ENCODE peak calls at places on chromosome X, in five cellular contexts. D, O, V, A and L are unnamed samples.

GRCh38 chrX:2397648-2398340 is 103.0 kb downstream of the DHRSX start:
- DNase-seq in D (no peak), O (peak), V (peak), A (no peak), L (no peak)

GRCh38 chrX:2351999-2352995 is 148.5 kb downstream of the DHRSX start:
- DNase-seq in D (no peak), O (peak), V (peak), A (no peak), L (no peak)

GRCh38 chrX:109862386-109862910 is 129.4 kb upstream of the ACSL4 start:
- DNase-seq in D (no peak), O (no peak), V (no peak), A (no peak), L (no peak)

GRCh38 chrX:1610736-1611135 is 4.1 kb upstream of the ASMT start:
- DNase-seq in D (no peak), O (no peak), V (no peak), A (no peak), L (no peak)

GRCh38 chrX:35890699-35891098 is 28.8 kb upstream of the CFAP47 start:
- DNase-seq in D (peak), O (peak), V (peak), A (peak), L (peak)

GRCh38 chrX:2908125-2908685 is 20.9 kb downstream of the ARSD start:
- DNase-seq in D (no peak), O (no peak), V (no peak), A (no peak), L (no peak)

GRCh38 chrX:133674726-133675470 is 259.6 kb upstream of the GPC4 start:
- DNase-seq in D (peak), O (no peak), V (peak), A (no peak), L (no peak)

GRCh38 chrX:133638285-133638684 is 223.0 kb upstream of the GPC4 start:
- DNase-seq in D (no peak), O (no peak), V (no peak), A (no peak), L (no peak)

GRCh38 chrX:122582280-122582679 is 601.8 kb upstream of the GRIA3 start:
- DNase-seq in D (no peak), O (no peak), V (no peak), A (no peak), L (no peak)

GRCh38 chrX:116232833-116233232 is 62.3 kb downstream of the AGTR2 start:
- DNase-seq in D (no peak), O (peak), V (no peak), A (no peak), L (no peak)

GRCh38 chrX:65488496-65488895 is 46.1 kb downstream of the LAS1L start:
- DNase-seq in D (no peak), O (peak), V (peak), A (no peak), L (no peak)

GRCh38 chrX:67601771-67602170 is 58.0 kb downstream of the AR start:
- DNase-seq in D (no peak), O (no peak), V (no peak), A (no peak), L (no peak)

GRCh38 chrX:148492057-148492456 is 8.4 kb upstream of the AFF2 start:
- DNase-seq in D (no peak), O (no peak), V (no peak), A (no peak), L (no peak)

GRCh38 chrX:44310227-44310626 is 33.2 kb downstream of the EFHC2 start:
- DNase-seq in D (no peak), O (no peak), V (no peak), A (no peak), L (no peak)

GRCh38 chrX:117989512-117989911 is 127.1 kb downstream of the KLHL13 start:
- DNase-seq in D (no peak), O (no peak), V (no peak), A (no peak), L (no peak)

GRCh38 chrX:72041901-72042859 is 89.5 kb downstream of the RTL5 start:
- DNase-seq in D (no peak), O (peak), V (no peak), A (no peak), L (no peak)

GRCh38 chrX:136652822-136653723 is 5.1 kb downstream of the CD40LG start:
- DNase-seq in D (no peak), O (no peak), V (no peak), A (no peak), L (no peak)

GRCh38 chrX:49164589-49165360 is 2.2 kb downstream of the MAGIX start:
- DNase-seq in D (no peak), O (no peak), V (no peak), A (no peak), L (no peak)

GRCh38 chrX:39335447-39336235 is 534.4 kb downstream of the MID1IP1 start:
- DNase-seq in D (no peak), O (no peak), V (no peak), A (no peak), L (no peak)

GRCh38 chrX:2696698-2697215 is 5.7 kb downstream of the CD99 start:
- DNase-seq in D (no peak), O (peak), V (no peak), A (no peak), L (no peak)

GRCh38 chrX:39811391-39811790 is 286.4 kb downstream of the BCOR start:
- DNase-seq in D (no peak), O (peak), V (no peak), A (no peak), L (peak)

GRCh38 chrX:72685810-72686465 is 28.2 kb downstream of the PHKA1 start:
- DNase-seq in D (no peak), O (no peak), V (peak), A (no peak), L (no peak)

GRCh38 chrX:124401696-124402095 is 55.3 kb downstream of the SH2D1A start:
- DNase-seq in D (no peak), O (no peak), V (no peak), A (no peak), L (no peak)

GRCh38 chrX:124405868-124406267 is 59.5 kb downstream of the SH2D1A start:
- DNase-seq in D (no peak), O (no peak), V (no peak), A (no peak), L (no peak)

DNA sequence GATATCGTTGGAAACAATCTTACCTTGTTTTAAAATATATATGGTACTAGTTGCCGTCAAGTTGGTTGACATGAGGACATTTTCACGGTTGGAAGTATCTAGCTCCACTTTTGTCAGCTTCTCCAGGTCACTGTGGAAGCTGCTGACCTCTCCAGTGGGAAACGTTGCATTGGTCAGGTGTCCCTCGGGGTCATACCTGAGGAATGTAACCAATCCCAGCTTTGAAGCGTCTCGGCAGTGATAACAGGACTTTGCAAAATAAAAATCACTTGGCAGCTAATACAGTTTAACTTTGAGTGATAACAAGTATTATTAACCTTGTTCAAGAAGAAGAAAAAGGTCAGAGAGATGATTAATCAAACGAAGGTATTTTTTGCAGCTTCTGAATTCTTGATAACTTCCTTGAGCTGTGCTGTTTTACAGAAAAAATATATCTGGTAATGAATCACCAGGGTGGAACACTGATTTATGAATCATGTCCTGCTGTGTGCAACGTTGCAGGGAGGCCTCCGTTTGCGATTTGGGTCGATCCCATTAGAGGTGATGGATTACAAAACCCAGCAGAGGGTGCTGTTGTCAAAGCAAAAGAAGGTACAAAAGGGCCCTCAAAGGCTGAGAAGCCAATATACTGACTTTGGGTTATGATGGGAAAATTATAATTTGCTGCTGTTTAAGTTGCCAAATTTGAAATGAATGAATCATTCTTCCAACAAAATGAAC is 60.1 kb downstream of the SH2D1A start:
- DNase-seq in D (no peak), O (peak), V (no peak), A (peak), L (peak)
- H2AFZ ChIP-seq in D (no peak), O (no peak), V (no peak), A (no peak), L (peak)

GRCh38 chrX:77432998-77433397 is 14.2 kb upstream of the FGF16 start:
- DNase-seq in D (no peak), O (no peak), V (no peak), A (no peak), L (no peak)
- H2BK12ac ChIP-seq in D (no peak), O (no peak), V (no peak), A (no peak), L (no peak)

DNA sequence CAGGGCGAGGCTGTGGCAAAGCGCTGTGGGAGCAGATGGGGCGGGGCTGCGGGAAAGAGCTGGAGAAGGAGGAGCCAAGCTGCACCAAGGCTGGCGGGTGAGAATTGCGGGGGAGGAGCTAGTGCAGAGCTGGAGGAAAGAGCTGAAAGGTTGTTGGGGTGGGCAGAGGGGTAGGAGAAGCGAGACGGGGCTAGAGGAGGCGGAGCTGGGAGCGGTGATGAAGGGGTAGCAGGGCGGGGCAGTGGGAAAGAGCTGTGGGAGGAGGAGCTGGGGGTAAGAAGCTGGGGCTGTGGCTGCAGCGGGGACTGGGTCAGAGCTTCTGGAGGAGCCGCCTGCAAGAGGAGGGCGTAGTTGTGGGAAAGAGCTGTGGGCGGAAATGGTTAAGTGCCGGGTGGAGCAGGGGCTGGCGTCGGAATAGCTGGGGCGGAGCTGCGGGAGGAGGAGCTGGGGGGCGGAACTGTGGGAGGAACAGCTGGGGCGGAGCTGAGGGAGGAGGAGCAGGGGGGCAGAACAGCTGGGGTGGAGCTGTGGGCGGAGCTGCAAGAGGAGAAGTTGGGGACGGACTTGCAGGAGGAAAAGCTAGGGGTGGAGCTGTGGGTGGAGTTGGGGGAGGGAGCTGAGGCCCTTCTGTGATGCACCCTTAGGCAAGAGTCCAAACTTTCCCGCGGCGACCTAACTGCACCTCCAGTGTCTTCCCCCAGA is 1.9 kb upstream of the EOLA2 start:
- DNase-seq in D (peak), O (peak), V (peak), A (peak), L (peak)
- H3K18ac ChIP-seq in D (peak), O (peak), V (no peak), A (peak), L (peak)

DNA sequence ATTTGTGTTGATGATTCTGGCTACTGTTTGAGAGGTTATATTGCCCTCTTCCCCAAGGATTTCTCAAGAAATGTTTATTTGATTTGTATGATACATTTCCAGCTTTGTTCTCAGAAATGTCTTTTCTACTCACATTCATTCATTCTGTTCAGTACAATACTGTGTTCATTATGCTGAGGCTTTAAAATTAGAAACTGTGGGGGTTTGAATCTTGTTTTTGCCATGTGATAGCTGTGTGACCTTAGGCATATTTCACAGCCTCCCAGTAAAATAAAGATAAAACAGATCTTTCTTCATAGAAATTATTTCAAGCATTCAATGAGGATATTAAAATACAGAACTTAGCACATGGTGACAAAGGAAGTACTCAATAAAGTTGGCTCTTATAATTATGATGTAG is 123.9 kb downstream of the DMD start:
- DNase-seq in D (no peak), O (no peak), V (no peak), A (no peak), L (no peak)
- H2AFZ ChIP-seq in D (no peak), O (no peak), V (no peak), A (no peak), L (no peak)

DNA sequence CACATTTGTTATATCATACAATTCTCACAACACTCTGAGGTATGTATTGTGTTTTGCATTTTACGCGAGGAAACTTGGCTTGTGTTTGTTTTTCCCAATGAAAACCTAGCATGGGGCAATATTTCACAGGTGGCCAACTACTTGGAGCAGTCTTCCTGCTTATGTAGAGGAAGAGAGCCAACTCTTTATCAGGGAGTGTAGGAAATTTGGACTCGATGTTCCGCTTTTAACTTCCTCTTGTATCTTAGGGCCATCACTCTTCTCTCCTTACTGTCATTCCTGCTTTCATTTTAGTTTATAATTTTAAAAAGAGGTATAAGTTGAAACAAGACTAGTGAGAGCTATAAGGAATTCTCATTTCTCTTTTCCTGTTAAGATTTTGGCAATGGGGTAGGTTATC is 107.7 kb upstream of the RPS6KA3 start:
- DNase-seq in D (no peak), O (no peak), V (no peak), A (no peak), L (no peak)
- H2BK12ac ChIP-seq in D (no peak), O (no peak), V (no peak), A (no peak), L (no peak)

GRCh38 chrX:13081385-13082285 is 37.2 kb upstream of the FAM9C start:
- DNase-seq in D (no peak), O (no peak), V (no peak), A (no peak), L (no peak)
- H3K18ac ChIP-seq in D (no peak), O (no peak), V (no peak), A (no peak), L (no peak)

GRCh38 chrX:134932528-134933217 is 58.1 kb upstream of the SMIM10 start:
- DNase-seq in D (no peak), O (peak), V (no peak), A (no peak), L (no peak)
- H2AFZ ChIP-seq in D (no peak), O (no peak), V (no peak), A (no peak), L (no peak)

GRCh38 chrX:23465985-23466384 is 131.3 kb downstream of the PTCHD1 start:
- DNase-seq in D (no peak), O (no peak), V (no peak), A (no peak), L (no peak)

DNA sequence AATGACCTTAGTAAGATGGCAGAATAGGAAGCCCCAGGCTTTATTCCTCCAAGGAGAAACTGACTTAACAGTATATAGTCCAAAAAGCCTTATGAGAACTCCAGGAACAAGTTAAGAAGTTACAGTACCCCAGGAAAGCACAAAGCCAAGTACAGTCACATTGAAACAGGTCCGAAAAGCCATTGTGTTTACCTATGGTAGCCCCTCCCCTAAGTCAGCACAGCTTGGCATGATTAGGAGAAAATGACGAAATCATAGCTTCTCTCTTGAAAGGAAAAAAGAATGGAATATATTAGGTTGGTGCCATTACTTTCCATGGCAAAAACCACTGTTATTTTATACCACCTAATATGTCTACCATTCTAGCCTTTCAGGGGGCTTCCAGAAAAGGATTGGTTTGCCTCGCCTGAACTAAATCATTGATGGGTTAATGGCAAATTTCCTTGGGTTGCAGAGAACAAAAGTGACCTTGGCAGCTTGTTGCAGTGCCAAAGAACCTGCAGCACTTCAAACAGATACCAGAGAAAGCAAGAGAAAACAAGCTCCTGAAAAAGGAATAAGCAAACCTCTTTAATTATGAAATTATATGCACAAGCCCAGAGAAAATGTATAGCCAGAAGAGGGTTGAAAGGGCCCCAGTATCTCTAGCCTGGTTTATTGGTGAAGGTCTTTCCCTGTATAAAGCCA is 130.6 kb downstream of the PTCHD1 start:
- DNase-seq in D (no peak), O (no peak), V (no peak), A (no peak), L (no peak)
- H2BK12ac ChIP-seq in D (no peak), O (no peak), V (no peak), A (no peak), L (no peak)

GRCh38 chrX:10554612-10555270 is 65.6 kb downstream of the MID1 start:
- DNase-seq in D (no peak), O (peak), V (no peak), A (no peak), L (no peak)
- H3K18ac ChIP-seq in D (no peak), O (peak), V (no peak), A (no peak), L (no peak)

DNA sequence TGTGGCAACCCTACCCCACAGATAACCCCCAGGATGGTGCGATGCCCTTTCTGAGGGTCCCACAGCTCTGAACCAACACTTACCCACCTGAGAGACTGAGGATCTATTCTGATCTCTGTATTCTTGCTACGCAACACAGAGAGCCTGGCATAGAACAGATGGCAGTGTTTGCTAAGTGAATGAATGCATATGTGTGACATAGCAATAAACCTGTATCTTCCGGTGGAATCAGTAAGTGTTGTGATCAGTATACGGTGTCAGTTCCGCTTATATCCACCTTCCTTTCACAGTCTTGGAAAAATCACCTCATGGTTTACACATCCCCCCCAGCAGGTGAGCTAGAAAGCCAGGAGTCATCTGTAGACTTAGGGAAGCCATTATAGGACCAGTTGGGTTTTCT is 5.9 kb upstream of the HSD17B10 start:
- DNase-seq in D (no peak), O (no peak), V (no peak), A (no peak), L (no peak)
- H2AFZ ChIP-seq in D (no peak), O (no peak), V (no peak), A (peak), L (peak)